ENCODE peak calls at places on chromosome 1, in four cellular contexts. H is CD8-positive, alpha-beta T cell; J is astrocyte; S is DND-41. Z is an unnamed sample.

GRCh38 chr1:50724626-50725286 is 235.3 kb downstream of the FAF1 start:
- DNase-seq in H (no peak), J (no peak), S (no peak), Z (no peak)

GRCh38 chr1:121522061-121522759 is 337.4 kb downstream of the SRGAP2C start:
- DNase-seq in H (no peak), J (no peak), S (no peak), Z (no peak)

GRCh38 chr1:115404936-115405335 is 66.9 kb upstream of the NGF start:
- DNase-seq in H (no peak), J (no peak), S (no peak), Z (no peak)

GRCh38 chr1:20154306-20154831 is 15.2 kb downstream of the PLA2G2F start:
- DNase-seq in H (no peak), J (no peak), S (no peak), Z (no peak)

GRCh38 chr1:243269461-243269801 is 13.6 kb downstream of the SDCCAG8 start:
- DNase-seq in H (no peak), J (no peak), S (no peak), Z (no peak)

GRCh38 chr1:59699227-59699847 is 115.4 kb upstream of the HOOK1 start:
- DNase-seq in H (no peak), J (no peak), S (peak), Z (no peak)

GRCh38 chr1:47388548-47389238 is 27.4 kb upstream of the FOXE3 start:
- DNase-seq in H (no peak), J (no peak), S (peak), Z (peak)

GRCh38 chr1:188062456-188062855 is 1233.7 kb downstream of the PLA2G4A start:
- DNase-seq in H (no peak), J (peak), S (no peak), Z (no peak)

GRCh38 chr1:156498447-156499193 is 2.0 kb downstream of the MEF2D start:
- DNase-seq in H (no peak), J (peak), S (no peak), Z (peak)

GRCh38 chr1:228464487-228464983 is 22.6 kb upstream of the RNF187 start:
- DNase-seq in H (peak), J (peak), S (no peak), Z (peak)

GRCh38 chr1:92944901-92945747 is 16.1 kb downstream of the DIPK1A start:
- DNase-seq in H (no peak), J (no peak), S (no peak), Z (no peak)

GRCh38 chr1:238710697-238711096 is 675.7 kb upstream of the CHRM3 start:
- DNase-seq in H (no peak), J (no peak), S (no peak), Z (no peak)

GRCh38 chr1:114347431-114348209 is 163.4 kb downstream of the TRIM33 start:
- DNase-seq in H (no peak), J (no peak), S (no peak), Z (no peak)

GRCh38 chr1:29133861-29134694 is 10.4 kb upstream of the TMEM200B start:
- DNase-seq in H (no peak), J (no peak), S (no peak), Z (no peak)

GRCh38 chr1:228869312-228869824 is 134.1 kb downstream of the RHOU start:
- DNase-seq in H (no peak), J (no peak), S (no peak), Z (no peak)

GRCh38 chr1:237864338-237865244 is 26.1 kb downstream of the ZP4 start:
- DNase-seq in H (no peak), J (no peak), S (no peak), Z (no peak)

GRCh38 chr1:78279051-78279450 is 211.7 kb upstream of the PTGFR start:
- DNase-seq in H (no peak), J (peak), S (no peak), Z (peak)

GRCh38 chr1:115620453-115620852 is 21.3 kb upstream of the VANGL1 start:
- DNase-seq in H (no peak), J (no peak), S (no peak), Z (no peak)

GRCh38 chr1:206658264-206658980 is 23.1 kb downstream of the DYRK3 start:
- DNase-seq in H (peak), J (no peak), S (peak), Z (peak)

GRCh38 chr1:229860926-229861325 is 206.1 kb upstream of the GALNT2 start:
- DNase-seq in H (no peak), J (no peak), S (no peak), Z (no peak)

GRCh38 chr1:4880621-4881020 is 226.2 kb downstream of the AJAP1 start:
- DNase-seq in H (no peak), J (no peak), S (no peak), Z (no peak)

GRCh38 chr1:41611932-41612450 is 127.5 kb upstream of the EDN2 start:
- DNase-seq in H (no peak), J (no peak), S (peak), Z (no peak)

GRCh38 chr1:42942444-42942843 is 16.2 kb downstream of the SLC2A1 start:
- DNase-seq in H (no peak), J (no peak), S (no peak), Z (no peak)

GRCh38 chr1:17791464-17791863 is 36.3 kb downstream of the ACTL8 start:
- DNase-seq in H (no peak), J (no peak), S (no peak), Z (no peak)

GRCh38 chr1:94020764-94021579 is 100.0 kb downstream of the ABCA4 start:
- DNase-seq in H (no peak), J (peak), S (no peak), Z (peak)

GRCh38 chr1:51768971-51769601 is 109.4 kb downstream of the NRDC start:
- DNase-seq in H (no peak), J (peak), S (peak), Z (peak)

GRCh38 chr1:197139169-197139568 is 7.3 kb downstream of the ASPM start:
- DNase-seq in H (no peak), J (no peak), S (no peak), Z (no peak)

GRCh38 chr1:31591425-31592093 is 15.2 kb downstream of the TINAGL1 start:
- DNase-seq in H (no peak), J (peak), S (no peak), Z (peak)

GRCh38 chr1:53131590-53131938 is 10.9 kb downstream of the SLC1A7 start:
- DNase-seq in H (no peak), J (no peak), S (no peak), Z (no peak)

GRCh38 chr1:159200759-159201158 is 3.9 kb upstream of the ACKR1 start:
- DNase-seq in H (no peak), J (no peak), S (peak), Z (no peak)
- H3K4me3 ChIP-seq in H (no peak), J (no peak), S (no peak), Z (no peak)

DNA sequence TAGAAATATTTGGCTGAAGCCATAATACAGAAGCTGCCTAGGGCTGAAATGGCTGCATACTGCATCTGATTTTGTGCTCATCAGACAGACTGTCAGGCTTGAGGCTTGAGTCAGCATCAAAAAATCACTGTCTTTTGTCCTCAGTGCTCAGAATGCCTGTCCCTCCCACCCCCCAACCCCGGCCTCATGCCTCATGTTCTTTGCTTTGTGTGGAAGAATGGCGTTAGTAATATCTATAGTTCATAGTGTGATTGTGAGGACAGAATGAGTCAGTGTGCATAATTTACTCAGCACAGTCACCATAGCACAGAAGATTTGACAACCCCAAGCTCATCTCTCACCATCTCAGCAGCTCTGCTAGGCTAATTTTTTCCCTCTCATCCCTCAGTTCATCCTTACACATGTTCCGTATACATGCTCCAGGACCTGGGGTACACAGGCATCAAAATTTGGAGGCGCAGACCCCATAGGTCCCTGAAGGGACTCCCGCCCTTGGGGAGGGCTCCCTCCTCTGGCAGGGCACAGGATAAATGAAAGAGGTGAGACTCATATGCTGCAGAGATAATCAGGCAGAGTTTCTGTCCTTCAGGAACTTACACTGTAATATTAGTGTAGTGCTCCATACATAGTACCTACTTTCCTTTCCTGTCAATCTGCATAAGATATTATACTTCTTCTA is 159.1 kb upstream of the C8B start:
- DNase-seq in H (no peak), J (peak), S (no peak), Z (peak)
- TF ChIP-seq CTCF in H (no peak), J (no peak), S (no peak), Z (peak)

GRCh38 chr1:16167331-16168143 is 11.7 kb upstream of the EPHA2 start:
- DNase-seq in H (peak), J (no peak), S (peak), Z (peak)
- H3K4me3 ChIP-seq in H (peak), J (peak), S (no peak), Z (peak)

GRCh38 chr1:170661646-170662411 is 2.1 kb upstream of the PRRX1 start:
- DNase-seq in H (no peak), J (peak), S (no peak), Z (peak)
- TF ChIP-seq CTCF in H (no peak), J (peak), S (no peak), Z (no peak)

Z was measured in foreskin fibroblast.